ENCODE peak calls at places on chromosomes 1 and 21, in eight cellular contexts. C, U, O, X, Y, E, G and J are unnamed samples.

GRCh38 chr1:19754482-19754881 is 45.2 kb downstream of the TMCO4 start:
- DNase-seq in Y (no peak), G (no peak), E (peak; percentile 43), O (peak; percentile 1), X (no peak), U (no peak), C (no peak), J (no peak)

GRCh38 chr1:1794999-1795398 is 16.7 kb upstream of the NADK start:
- DNase-seq in O (no peak), C (no peak), U (no peak), E (no peak), Y (no peak), X (no peak), G (no peak), J (no peak)

GRCh38 chr1:32249831-32250525 is 1.1 kb upstream of the LCK start:
- DNase-seq in O (no peak), U (no peak), E (peak; percentile 30), G (peak; percentile 38), C (peak; percentile 44), Y (no peak), X (no peak), J (no peak)

GRCh38 chr1:55478742-55479141 is 263.6 kb upstream of the USP24 start:
- DNase-seq in U (no peak), X (peak; percentile 44), G (no peak), O (peak; percentile 10), E (no peak), C (no peak), Y (no peak), J (no peak)

GRCh38 chr21:46661211-46661625 is 25.7 kb downstream of the PRMT2 start:
- DNase-seq in O (no peak), U (no peak), X (peak; percentile 86), E (peak; percentile 65), C (peak; percentile 70), G (no peak), Y (no peak), J (peak; percentile 84)

GRCh38 chr1:41629571-41629970 is 145.1 kb upstream of the EDN2 start:
- DNase-seq in C (no peak), X (peak; percentile 60), O (no peak), U (no peak), Y (no peak), G (no peak), E (no peak), J (no peak)

GRCh38 chr1:73218995-73219546 is 936.7 kb upstream of the NEGR1 start:
- DNase-seq in O (no peak), E (no peak), G (no peak), U (no peak), Y (no peak), X (no peak), C (no peak), J (no peak)

GRCh38 chr21:45867671-45868081 is 113.9 kb upstream of the COL6A1 start:
- DNase-seq in C (peak; percentile 10), O (no peak), Y (no peak), G (no peak), U (no peak), E (no peak), X (no peak), J (peak; percentile 45)

GRCh38 chr21:35859677-35860076 is 200.6 kb downstream of the SETD4 start:
- DNase-seq in O (no peak), E (no peak), X (no peak), Y (no peak), G (no peak), U (no peak), C (no peak), J (no peak)

GRCh38 chr1:155105604-155106011 is 22.1 kb upstream of the EFNA1 start:
- DNase-seq in Y (no peak), G (no peak), E (no peak), X (no peak), U (no peak), C (peak; percentile 74), O (no peak), J (no peak)

GRCh38 chr1:233316473-233316872 is 11.1 kb upstream of the MAP3K21 start:
- DNase-seq in G (no peak), X (no peak), Y (no peak), O (no peak), C (no peak), U (no peak), E (no peak), J (no peak)

GRCh38 chr1:247443641-247444040 is 14.3 kb downstream of the OR2B11 start:
- DNase-seq in C (no peak), X (no peak), U (no peak), Y (no peak), O (no peak), E (no peak), G (no peak), J (no peak)

GRCh38 chr1:166026143-166026542 is 140.7 kb downstream of the FAM78B start:
- DNase-seq in X (no peak), E (no peak), G (no peak), C (no peak), U (no peak), Y (no peak), O (no peak), J (no peak)

GRCh38 chr1:217275617-217276398 is 355.1 kb downstream of the GPATCH2 start:
- DNase-seq in G (no peak), X (peak; percentile 45), E (no peak), U (no peak), O (no peak), Y (no peak), C (no peak), J (no peak)

GRCh38 chr1:32291145-32291707 is 657 bp upstream of the HDAC1 start:
- DNase-seq in G (no peak), E (no peak), O (peak; percentile 8), U (no peak), C (no peak), X (peak; percentile 26), Y (no peak), J (no peak)

GRCh38 chr1:19405195-19405760 is 80.1 kb downstream of the CAPZB start:
- DNase-seq in E (no peak), X (no peak), U (no peak), O (no peak), Y (no peak), G (no peak), C (no peak), J (no peak)

GRCh38 chr1:175174273-175174672 is 18.3 kb downstream of the KIAA0040 start:
- DNase-seq in X (peak; percentile 38), E (no peak), O (no peak), U (no peak), G (no peak), Y (no peak), C (no peak), J (no peak)

GRCh38 chr1:167761400-167761799 is 39.6 kb downstream of the MPZL1 start:
- DNase-seq in O (no peak), U (no peak), G (no peak), E (no peak), X (no peak), Y (no peak), C (no peak), J (no peak)

GRCh38 chr1:155050560-155051341 is at the start of gene ADAM15:
- DNase-seq in U (peak; percentile 44), G (peak; percentile 71), X (peak; percentile 79), C (peak; percentile 88), E (peak; percentile 84), O (peak; percentile 89), Y (peak; percentile 94), J (peak; percentile 93)

GRCh38 chr1:46492871-46493270 is 3.2 kb downstream of the DMBX1 start:
- DNase-seq in X (no peak), E (no peak), U (no peak), Y (no peak), G (no peak), O (no peak), C (no peak), J (no peak)

GRCh38 chr1:201614262-201615015 is 75.5 kb downstream of the NAV1 start:
- DNase-seq in O (no peak), Y (peak; percentile 16), E (no peak), U (no peak), G (no peak), C (peak; percentile 60), X (peak; percentile 70), J (no peak)

GRCh38 chr1:63453232-63453631 is 69.8 kb downstream of the ITGB3BP start:
- DNase-seq in X (no peak), Y (no peak), G (no peak), O (no peak), U (no peak), C (no peak), E (no peak), J (no peak)

GRCh38 chr1:162383516-162383915 is 2.0 kb downstream of the C1orf226 start:
- DNase-seq in O (no peak), X (no peak), Y (no peak), E (no peak), U (no peak), G (no peak), C (no peak), J (no peak)

GRCh38 chr1:115225993-115226700 is 111.9 kb downstream of the NGF start:
- DNase-seq in Y (no peak), U (no peak), C (no peak), E (no peak), X (peak; percentile 26), G (no peak), O (no peak), J (no peak)

GRCh38 chr1:244050835-244051444 is at the start of gene ZBTB18:
- DNase-seq in U (no peak), E (no peak), X (peak; percentile 42), O (peak; percentile 42), C (no peak), G (no peak), Y (no peak), J (no peak)

GRCh38 chr1:81583878-81584277 is 216.9 kb upstream of the ADGRL2 start:
- DNase-seq in Y (no peak), C (no peak), U (no peak), G (no peak), E (no peak), X (no peak), O (no peak), J (no peak)

GRCh38 chr1:26358411-26359384 is 4.8 kb upstream of the CRYBG2 start:
- DNase-seq in X (no peak), O (no peak), Y (peak; percentile 82), E (no peak), G (peak; percentile 25), C (no peak), U (no peak), J (no peak)

GRCh38 chr1:168599636-168600035 is 23.2 kb downstream of the XCL1 start:
- DNase-seq in Y (no peak), O (no peak), C (no peak), X (no peak), G (no peak), U (no peak), E (no peak), J (no peak)

GRCh38 chr1:179298952-179299351 is 5.4 kb downstream of the SOAT1 start:
- DNase-seq in X (no peak), E (no peak), Y (no peak), C (no peak), U (no peak), O (no peak), G (no peak), J (no peak)

GRCh38 chr1:114015075-114015474 is 35.8 kb downstream of the OLFML3 start:
- DNase-seq in X (no peak), C (no peak), Y (no peak), U (no peak), O (no peak), E (no peak), G (no peak), J (no peak)

GRCh38 chr1:198492872-198493271 is 47.6 kb downstream of the ATP6V1G3 start:
- DNase-seq in X (peak; percentile 85), C (no peak), Y (no peak), E (no peak), G (no peak), O (no peak), U (no peak), J (no peak)